ENCODE peak calls at places on chromosomes 7 and 10, in six cellular contexts. One of them, this sample, is unnamed.

GRCh38 chr10:75426880-75427279 is 4.5 kb upstream of the LRMDA start:
- DNase-seq in A549: no peak
- DNase-seq in astrocyte of the cerebellum: no peak
- DNase-seq in PC-9: no peak
- DNase-seq in epithelial cell of proximal tubule: no peak
- DNase-seq in AG09309: no peak
- DNase-seq in this sample: no peak

GRCh38 chr7:11009631-11010030 is 36.0 kb downstream of the PHF14 start:
- DNase-seq in A549: no peak
- DNase-seq in astrocyte of the cerebellum: no peak
- DNase-seq in PC-9: no peak
- DNase-seq in epithelial cell of proximal tubule: no peak
- DNase-seq in AG09309: no peak
- DNase-seq in this sample: no peak

GRCh38 chr7:16535500-16535899 is 8.9 kb downstream of the LRRC72 start:
- DNase-seq in A549: no peak
- DNase-seq in astrocyte of the cerebellum: no peak
- DNase-seq in PC-9: no peak
- DNase-seq in epithelial cell of proximal tubule: no peak
- DNase-seq in AG09309: no peak
- DNase-seq in this sample: no peak

GRCh38 chr10:62815373-62816111 is 624 bp downstream of the EGR2 start:
- DNase-seq in A549: peak
- DNase-seq in astrocyte of the cerebellum: no peak
- DNase-seq in PC-9: no peak
- DNase-seq in epithelial cell of proximal tubule: no peak
- DNase-seq in AG09309: no peak
- DNase-seq in this sample: no peak

GRCh38 chr7:137328389-137329120 is 15.0 kb downstream of the PTN start:
- DNase-seq in A549: no peak
- DNase-seq in astrocyte of the cerebellum: no peak
- DNase-seq in PC-9: no peak
- DNase-seq in epithelial cell of proximal tubule: no peak
- DNase-seq in AG09309: no peak
- DNase-seq in this sample: no peak

GRCh38 chr7:97871659-97872024 is 566 bp downstream of the ASNS start:
- DNase-seq in A549: no peak
- DNase-seq in astrocyte of the cerebellum: no peak
- DNase-seq in PC-9: no peak
- DNase-seq in epithelial cell of proximal tubule: no peak
- DNase-seq in AG09309: no peak
- DNase-seq in this sample: no peak

GRCh38 chr7:112665709-112666108 is 124.5 kb downstream of the TMEM168 start:
- DNase-seq in A549: peak
- DNase-seq in astrocyte of the cerebellum: peak
- DNase-seq in PC-9: no peak
- DNase-seq in epithelial cell of proximal tubule: no peak
- DNase-seq in AG09309: no peak
- DNase-seq in this sample: no peak

GRCh38 chr10:124041684-124042445 is 51.5 kb downstream of the CHST15 start:
- DNase-seq in A549: no peak
- DNase-seq in astrocyte of the cerebellum: no peak
- DNase-seq in PC-9: no peak
- DNase-seq in epithelial cell of proximal tubule: no peak
- DNase-seq in AG09309: peak
- DNase-seq in this sample: no peak

GRCh38 chr10:1048349-1048731 is 579 bp downstream of the IDI1 start:
- DNase-seq in A549: peak
- DNase-seq in astrocyte of the cerebellum: no peak
- DNase-seq in PC-9: peak
- DNase-seq in epithelial cell of proximal tubule: no peak
- DNase-seq in AG09309: no peak
- DNase-seq in this sample: no peak

GRCh38 chr7:103447073-103447960 is 1.3 kb upstream of the SLC26A5 start:
- DNase-seq in A549: peak
- DNase-seq in astrocyte of the cerebellum: peak
- DNase-seq in PC-9: peak
- DNase-seq in epithelial cell of proximal tubule: no peak
- DNase-seq in AG09309: no peak
- DNase-seq in this sample: no peak

GRCh38 chr10:87842776-87843497 is 20.4 kb downstream of the KLLN start:
- DNase-seq in A549: peak
- DNase-seq in astrocyte of the cerebellum: no peak
- DNase-seq in PC-9: no peak
- DNase-seq in epithelial cell of proximal tubule: no peak
- DNase-seq in AG09309: no peak
- DNase-seq in this sample: no peak

GRCh38 chr10:70186571-70186970 is 16.3 kb upstream of the SAR1A start:
- DNase-seq in A549: no peak
- DNase-seq in astrocyte of the cerebellum: no peak
- DNase-seq in PC-9: no peak
- DNase-seq in epithelial cell of proximal tubule: no peak
- DNase-seq in AG09309: no peak
- DNase-seq in this sample: no peak

GRCh38 chr10:86880971-86881370 is 76.4 kb downstream of the MMRN2 start:
- DNase-seq in A549: no peak
- DNase-seq in astrocyte of the cerebellum: no peak
- DNase-seq in PC-9: no peak
- DNase-seq in epithelial cell of proximal tubule: no peak
- DNase-seq in AG09309: no peak
- DNase-seq in this sample: no peak

GRCh38 chr10:11725912-11726311 is 16.3 kb upstream of the ECHDC3 start:
- DNase-seq in A549: no peak
- DNase-seq in astrocyte of the cerebellum: no peak
- DNase-seq in PC-9: no peak
- DNase-seq in epithelial cell of proximal tubule: no peak
- DNase-seq in AG09309: no peak
- DNase-seq in this sample: no peak

GRCh38 chr10:26156019-26156418 is 60.6 kb upstream of the GAD2 start:
- DNase-seq in A549: no peak
- DNase-seq in astrocyte of the cerebellum: no peak
- DNase-seq in PC-9: no peak
- DNase-seq in epithelial cell of proximal tubule: no peak
- DNase-seq in AG09309: no peak
- DNase-seq in this sample: no peak

DNA sequence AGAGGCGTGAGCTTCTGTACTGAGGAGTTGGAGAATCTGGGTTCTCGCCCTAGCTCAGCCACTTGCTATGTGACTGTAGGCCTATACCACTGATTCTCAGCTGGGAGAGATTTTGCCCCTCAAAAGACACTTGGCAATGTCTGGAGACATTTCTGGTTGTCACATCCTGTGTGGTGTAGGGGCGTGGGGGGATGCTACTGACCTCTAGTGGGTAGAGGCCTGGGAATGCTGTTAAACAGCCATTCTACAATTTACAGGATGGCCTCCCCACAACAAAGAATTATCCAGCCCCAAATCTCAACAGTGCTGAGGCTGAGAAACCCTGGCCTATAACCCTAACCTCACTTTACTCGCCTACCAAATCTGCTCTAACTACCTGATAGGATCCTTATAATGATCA is 58.8 kb upstream of the GAD2 start:
- DNase-seq in A549: no peak
- DNase-seq in astrocyte of the cerebellum: no peak
- DNase-seq in PC-9: no peak
- DNase-seq in epithelial cell of proximal tubule: no peak
- DNase-seq in AG09309: no peak
- DNase-seq in this sample: no peak
- TF ChIP-seq CTCF in A549: no peak
- TF ChIP-seq CTCF in astrocyte of the cerebellum: no peak
- TF ChIP-seq CTCF in PC-9: no peak
- TF ChIP-seq CTCF in epithelial cell of proximal tubule: peak
- TF ChIP-seq CTCF in AG09309: no peak
- TF ChIP-seq CTCF in this sample: no peak

GRCh38 chr7:132578050-132578370 is 1.7 kb upstream of the PLXNA4 start:
- DNase-seq in A549: no peak
- DNase-seq in astrocyte of the cerebellum: no peak
- DNase-seq in PC-9: no peak
- DNase-seq in epithelial cell of proximal tubule: no peak
- DNase-seq in AG09309: no peak
- DNase-seq in this sample: no peak

GRCh38 chr7:132575336-132575986 is 809 bp downstream of the PLXNA4 start:
- DNase-seq in A549: peak
- DNase-seq in astrocyte of the cerebellum: peak
- DNase-seq in PC-9: no peak
- DNase-seq in epithelial cell of proximal tubule: no peak
- DNase-seq in AG09309: peak
- DNase-seq in this sample: no peak

GRCh38 chr7:132576723-132577089 is 436 bp upstream of the PLXNA4 start:
- DNase-seq in A549: no peak
- DNase-seq in astrocyte of the cerebellum: no peak
- DNase-seq in PC-9: no peak
- DNase-seq in epithelial cell of proximal tubule: no peak
- DNase-seq in AG09309: no peak
- DNase-seq in this sample: no peak

GRCh38 chr7:132577206-132578049 is 1.2 kb upstream of the PLXNA4 start:
- DNase-seq in A549: peak
- DNase-seq in astrocyte of the cerebellum: peak
- DNase-seq in PC-9: no peak
- DNase-seq in epithelial cell of proximal tubule: no peak
- DNase-seq in AG09309: peak
- DNase-seq in this sample: peak

DNA sequence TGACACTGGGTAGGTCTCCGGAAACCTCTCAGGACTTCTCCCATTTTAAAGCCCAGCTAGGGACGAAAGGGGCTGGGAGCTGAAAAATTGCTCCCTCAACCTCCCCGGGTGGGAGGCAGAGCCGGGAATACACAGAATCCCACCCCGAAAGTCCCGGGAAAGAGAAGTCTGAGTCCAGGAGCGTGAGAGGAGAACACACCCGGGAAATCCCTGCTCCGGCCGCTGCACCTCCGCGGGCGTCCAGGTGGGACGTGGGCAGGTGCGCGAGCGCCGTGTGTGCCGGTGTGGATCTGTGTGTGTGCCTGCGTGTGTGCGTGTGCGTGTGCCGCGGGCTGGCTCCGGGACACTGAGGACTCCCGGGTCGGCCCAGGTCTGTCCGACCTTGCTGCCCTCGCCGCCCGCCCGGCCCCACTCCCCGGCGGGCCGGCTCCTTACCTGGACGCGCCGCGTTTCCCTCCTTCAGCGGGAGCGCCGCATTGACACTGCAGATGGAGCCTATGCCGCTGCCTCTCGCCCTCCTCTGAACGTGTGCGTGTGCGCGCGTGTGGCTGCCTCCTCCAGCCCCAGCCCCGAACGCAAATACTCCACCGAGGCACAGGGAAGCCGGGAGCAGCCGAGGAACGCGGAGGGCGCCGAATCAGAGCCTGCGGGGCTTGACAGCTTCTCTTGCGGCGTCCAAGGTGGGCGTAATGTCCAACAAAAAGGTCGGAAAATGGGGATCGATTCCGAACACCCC is at the start of gene PLXNA4:
- DNase-seq in A549: no peak
- DNase-seq in astrocyte of the cerebellum: no peak
- DNase-seq in PC-9: no peak
- DNase-seq in epithelial cell of proximal tubule: no peak
- DNase-seq in AG09309: no peak
- DNase-seq in this sample: no peak
- TF ChIP-seq CTCF in A549: no peak
- TF ChIP-seq CTCF in astrocyte of the cerebellum: no peak
- TF ChIP-seq CTCF in PC-9: no peak
- TF ChIP-seq CTCF in epithelial cell of proximal tubule: no peak
- TF ChIP-seq CTCF in AG09309: no peak
- TF ChIP-seq CTCF in this sample: no peak

GRCh38 chr7:134845461-134845860 is 66.0 kb downstream of the CALD1 start:
- DNase-seq in A549: peak
- DNase-seq in astrocyte of the cerebellum: no peak
- DNase-seq in PC-9: no peak
- DNase-seq in epithelial cell of proximal tubule: no peak
- DNase-seq in AG09309: no peak
- DNase-seq in this sample: no peak
- TF ChIP-seq CTCF in A549: no peak
- TF ChIP-seq CTCF in astrocyte of the cerebellum: peak
- TF ChIP-seq CTCF in PC-9: peak
- TF ChIP-seq CTCF in epithelial cell of proximal tubule: peak
- TF ChIP-seq CTCF in AG09309: peak
- TF ChIP-seq CTCF in this sample: peak

GRCh38 chr7:14639801-14640200 is 262.8 kb downstream of the DGKB start:
- DNase-seq in A549: no peak
- DNase-seq in astrocyte of the cerebellum: no peak
- DNase-seq in PC-9: no peak
- DNase-seq in epithelial cell of proximal tubule: no peak
- DNase-seq in AG09309: no peak
- DNase-seq in this sample: no peak

GRCh38 chr7:14635955-14636354 is 266.6 kb downstream of the DGKB start:
- DNase-seq in A549: no peak
- DNase-seq in astrocyte of the cerebellum: no peak
- DNase-seq in PC-9: no peak
- DNase-seq in epithelial cell of proximal tubule: peak
- DNase-seq in AG09309: no peak
- DNase-seq in this sample: no peak

GRCh38 chr7:14639329-14639728 is 263.2 kb downstream of the DGKB start:
- DNase-seq in A549: no peak
- DNase-seq in astrocyte of the cerebellum: no peak
- DNase-seq in PC-9: no peak
- DNase-seq in epithelial cell of proximal tubule: no peak
- DNase-seq in AG09309: no peak
- DNase-seq in this sample: no peak

DNA sequence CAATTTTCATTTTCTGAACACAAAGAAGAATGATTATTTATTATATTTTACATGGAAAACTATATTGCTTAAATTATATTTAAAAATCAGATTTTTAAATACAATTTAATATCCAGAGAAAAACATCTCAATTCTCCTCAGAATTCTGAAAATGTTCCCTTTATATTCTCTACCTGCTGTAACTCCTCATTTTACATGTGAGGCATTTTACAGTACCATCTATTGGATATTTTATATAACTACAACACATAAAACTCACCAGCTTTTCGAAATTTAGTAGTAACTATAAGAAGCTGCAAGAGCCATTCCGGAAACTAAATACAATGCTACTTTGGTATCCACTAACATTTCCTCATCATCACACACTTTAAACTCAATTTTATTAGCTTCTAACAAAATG is 264.6 kb downstream of the DGKB start:
- DNase-seq in A549: no peak
- DNase-seq in astrocyte of the cerebellum: no peak
- DNase-seq in PC-9: no peak
- DNase-seq in epithelial cell of proximal tubule: no peak
- DNase-seq in AG09309: no peak
- DNase-seq in this sample: no peak
- TF ChIP-seq CTCF in A549: no peak
- TF ChIP-seq CTCF in astrocyte of the cerebellum: no peak
- TF ChIP-seq CTCF in PC-9: no peak
- TF ChIP-seq CTCF in epithelial cell of proximal tubule: no peak
- TF ChIP-seq CTCF in AG09309: no peak
- TF ChIP-seq CTCF in this sample: peak

This sample was measured in osteocyte.